ENCODE peak calls at places on chromosomes 7 and 10, in six cellular contexts. C is neuronal stem cell, G is mesenchymal stem cell, M is H1, V is mesendoderm, T is IMR-90. U is an unnamed sample.

GRCh38 chr10:88731296-88731695 is 25.2 kb downstream of the LIPK start:
- DNase-seq in C (no peak), G (no peak), M (no peak), V (peak), T (no peak), U (peak)

GRCh38 chr10:79140083-79140793 is 71.5 kb downstream of the ZMIZ1 start:
- DNase-seq in C (no peak), G (no peak), M (no peak), V (no peak), T (no peak), U (no peak)

GRCh38 chr10:60384708-60385398 is 4.8 kb downstream of the ANK3 start:
- DNase-seq in C (no peak), G (peak), M (no peak), V (peak), T (peak), U (no peak)

GRCh38 chr7:127895814-127896280 is 135.4 kb downstream of the LRRC4 start:
- DNase-seq in C (no peak), G (no peak), M (no peak), V (no peak), T (no peak), U (no peak)

GRCh38 chr10:10996966-10997620 is 20.6 kb upstream of the CELF2 start:
- DNase-seq in C (no peak), G (no peak), M (no peak), V (no peak), T (no peak), U (no peak)

GRCh38 chr7:31076641-31077310 is 24.7 kb downstream of the ADCYAP1R1 start:
- DNase-seq in C (no peak), G (no peak), M (no peak), V (no peak), T (no peak), U (no peak)

GRCh38 chr10:14904316-14904732 is 25.7 kb downstream of the SUV39H2 start:
- DNase-seq in C (no peak), G (peak), M (no peak), V (peak), T (peak), U (no peak)

GRCh38 chr7:122383934-122384333 is 79.4 kb upstream of the FEZF1 start:
- DNase-seq in C (no peak), G (peak), M (no peak), V (no peak), T (no peak), U (no peak)

GRCh38 chr7:129872054-129872453 is 80.7 kb downstream of the UBE2H start:
- DNase-seq in C (no peak), G (no peak), M (no peak), V (no peak), T (peak), U (no peak)

GRCh38 chr7:100837099-100837836 is 9.9 kb upstream of the EPHB4 start:
- DNase-seq in C (peak), G (peak), M (peak), V (peak), T (peak), U (peak)

GRCh38 chr10:119908201-119908600 is 15.7 kb downstream of the SEC23IP start:
- DNase-seq in C (no peak), G (no peak), M (no peak), V (no peak), T (no peak), U (no peak)

GRCh38 chr10:116688241-116688711 is 54.1 kb downstream of the HSPA12A start:
- DNase-seq in C (no peak), G (peak), M (no peak), V (peak), T (peak), U (no peak)

GRCh38 chr10:133127291-133128125 is 32.5 kb upstream of the KNDC1 start:
- DNase-seq in C (no peak), G (no peak), M (peak), V (no peak), T (no peak), U (peak)

GRCh38 chr7:38736135-38736534 is 105.0 kb upstream of the AMPH start:
- DNase-seq in C (no peak), G (no peak), M (no peak), V (no peak), T (peak), U (no peak)

GRCh38 chr10:110629680-110630191 is 14.4 kb upstream of the RBM20 start:
- DNase-seq in C (no peak), G (peak), M (no peak), V (no peak), T (peak), U (no peak)

GRCh38 chr7:92880212-92881090 is 44.1 kb upstream of the CDK6 start:
- DNase-seq in C (no peak), G (no peak), M (peak), V (peak), T (no peak), U (peak)

DNA sequence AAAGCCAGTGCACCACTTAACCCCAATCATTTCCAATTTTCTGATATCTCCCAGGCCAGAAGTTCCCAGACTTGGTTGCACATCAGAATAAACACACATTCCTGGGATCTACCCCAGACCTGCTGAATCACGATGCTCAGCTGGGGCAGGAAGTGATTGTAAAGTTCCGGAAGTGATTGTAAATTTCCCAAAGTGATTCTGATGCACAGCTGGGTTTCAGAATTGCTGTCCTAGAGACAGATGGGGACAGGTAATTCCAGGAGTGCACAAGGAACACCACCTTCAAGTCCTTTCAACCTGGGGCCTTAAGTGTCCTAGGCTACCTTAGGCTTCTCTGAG is 104.2 kb upstream of the EEPD1 start:
- DNase-seq in C (no peak), G (peak), M (no peak), V (no peak), T (peak), U (no peak)
- H3K27ac ChIP-seq in C (no peak), G (no peak), M (no peak), V (no peak), T (no peak), U (no peak)

GRCh38 chr7:151568951-151569652 is 49.4 kb upstream of the RHEB start:
- DNase-seq in C (no peak), G (no peak), M (no peak), V (no peak), T (no peak), U (no peak)
- H2BK15ac ChIP-seq in C (no peak), G (no peak), M (no peak), V (no peak), T (no peak), U (no peak)

GRCh38 chr10:51698473-51699063 is 827 bp downstream of the CSTF2T start:
- DNase-seq in C (no peak), G (no peak), M (no peak), V (peak), T (no peak), U (no peak)
- H3K27ac ChIP-seq in C (no peak), G (no peak), M (peak), V (no peak), T (peak), U (no peak)

GRCh38 chr7:130895006-130895750 is 161.2 kb upstream of the KLF14 start:
- DNase-seq in C (no peak), G (no peak), M (no peak), V (no peak), T (no peak), U (no peak)

GRCh38 chr7:130896051-130896881 is 162.3 kb upstream of the KLF14 start:
- DNase-seq in C (no peak), G (peak), M (no peak), V (peak), T (peak), U (no peak)

GRCh38 chr7:130899071-130899451 is 165.1 kb upstream of the KLF14 start:
- DNase-seq in C (no peak), G (no peak), M (no peak), V (no peak), T (no peak), U (no peak)

GRCh38 chr7:130897515-130898419 is 163.8 kb upstream of the KLF14 start:
- DNase-seq in C (no peak), G (no peak), M (no peak), V (no peak), T (no peak), U (no peak)

DNA sequence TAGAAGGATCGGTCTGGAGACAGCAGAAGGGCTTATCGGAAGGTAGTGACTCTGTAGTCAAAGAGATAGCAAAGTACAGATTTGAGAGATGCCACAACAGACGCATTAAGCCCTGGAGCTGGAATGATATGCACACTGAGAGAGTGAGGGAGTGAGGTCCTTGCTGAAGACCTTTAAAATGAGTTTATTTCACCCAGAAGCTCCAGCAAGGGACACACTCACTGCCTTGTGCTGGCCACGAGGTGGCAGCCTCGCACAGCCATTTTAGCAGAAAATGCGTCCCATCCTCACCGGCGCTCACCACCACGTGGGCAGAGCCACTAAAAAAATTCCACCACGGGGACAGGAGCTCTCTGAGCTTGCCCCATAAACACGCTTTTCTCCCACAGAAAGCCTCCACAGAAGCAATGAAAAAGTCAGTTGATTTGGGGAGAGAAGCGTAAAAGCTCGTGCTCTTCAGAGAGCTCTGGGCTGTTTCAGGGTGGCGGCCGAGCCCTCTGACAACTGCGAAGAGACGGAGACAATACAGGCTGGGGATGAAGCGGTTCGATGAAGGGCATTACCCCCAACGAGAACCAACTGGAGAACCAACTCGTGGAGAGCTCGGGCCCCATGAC is 163.0 kb upstream of the KLF14 start:
- DNase-seq in C (peak), G (peak), M (peak), V (peak), T (peak), U (peak)
- H2BK15ac ChIP-seq in C (peak), G (no peak), M (peak), V (no peak), T (no peak), U (no peak)

DNA sequence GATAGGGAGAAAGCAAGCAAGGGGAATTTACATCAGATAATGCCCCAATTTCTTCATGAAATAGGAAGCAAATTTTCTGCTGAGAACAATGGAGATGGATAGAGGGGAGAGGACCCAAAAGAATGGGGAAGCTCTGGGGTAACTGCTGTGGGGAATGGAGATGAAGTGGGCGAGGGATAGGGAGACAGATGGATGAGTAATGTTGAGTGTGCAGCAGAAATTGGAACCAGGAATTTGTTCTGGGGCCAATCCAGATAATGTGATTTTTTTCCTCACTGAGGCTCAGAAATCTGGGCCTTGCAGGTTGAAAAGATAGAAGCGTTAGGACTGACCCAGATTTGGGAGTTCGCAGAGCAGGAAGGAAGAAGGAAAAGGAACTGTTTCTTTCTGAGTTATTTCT is 24.4 kb upstream of the MRC1 start:
- DNase-seq in C (no peak), G (no peak), M (no peak), V (no peak), T (peak), U (no peak)
- H3K27ac ChIP-seq in C (no peak), G (no peak), M (no peak), V (no peak), T (no peak), U (no peak)

GRCh38 chr10:130387936-130388580 is 251.9 kb downstream of the GLRX3 start:
- DNase-seq in C (no peak), G (no peak), M (no peak), V (no peak), T (no peak), U (no peak)
- H2BK15ac ChIP-seq in C (no peak), G (no peak), M (no peak), V (no peak), T (no peak), U (no peak)